ENCODE peak calls at places on chromosomes 7 and 10, in four cellular contexts. One of them, this sample, is unnamed. For H3K4me1, the result is how much of the 10 kb centered on the place peaks cover.

GRCh38 chr10:80493482-80494021 is 39.4 kb downstream of the TSPAN14 start:
- DNase-seq in IMR-90: no peak
- DNase-seq in H1: no peak
- DNase-seq in H9: no peak
- DNase-seq in this sample: no peak

GRCh38 chr10:24784923-24785322 is 61.2 kb upstream of the ARHGAP21 start:
- DNase-seq in IMR-90: no peak
- DNase-seq in H9: no peak
- DNase-seq in H1: no peak
- DNase-seq in this sample: no peak

GRCh38 chr7:16086743-16087142 is 334.6 kb downstream of the CRPPA start:
- DNase-seq in H1: no peak
- DNase-seq in IMR-90: no peak
- DNase-seq in H9: no peak
- DNase-seq in this sample: no peak

GRCh38 chr10:62582804-62583208 is 208.6 kb downstream of the ZNF365 start:
- DNase-seq in H9: no peak
- DNase-seq in IMR-90: peak
- DNase-seq in H1: no peak
- DNase-seq in this sample: no peak

GRCh38 chr7:45181991-45182855 is 24.6 kb downstream of the RAMP3 start:
- DNase-seq in H9: peak
- DNase-seq in H1: no peak
- DNase-seq in IMR-90: no peak
- DNase-seq in this sample: no peak

GRCh38 chr7:21169667-21170605 is 257.9 kb upstream of the SP4 start:
- DNase-seq in H1: peak
- DNase-seq in H9: peak
- DNase-seq in IMR-90: no peak
- DNase-seq in this sample: peak

GRCh38 chr10:72764151-72764550 is 72.2 kb downstream of the MCU start:
- DNase-seq in H9: no peak
- DNase-seq in IMR-90: peak
- DNase-seq in H1: no peak
- DNase-seq in this sample: no peak

GRCh38 chr10:26488344-26488743 is 50.2 kb downstream of the APBB1IP start:
- DNase-seq in IMR-90: no peak
- DNase-seq in H9: no peak
- DNase-seq in H1: no peak
- DNase-seq in this sample: no peak

GRCh38 chr7:11233871-11234270 is 260.2 kb downstream of the PHF14 start:
- DNase-seq in H1: no peak
- DNase-seq in IMR-90: no peak
- DNase-seq in H9: no peak
- DNase-seq in this sample: peak

GRCh38 chr10:95291634-95292039 is 834 bp upstream of the PDLIM1 start:
- DNase-seq in H9: no peak
- DNase-seq in IMR-90: no peak
- DNase-seq in H1: no peak
- DNase-seq in this sample: no peak

GRCh38 chr10:95289003-95289920 is 1.5 kb downstream of the PDLIM1 start:
- DNase-seq in H9: peak
- DNase-seq in H1: no peak
- DNase-seq in IMR-90: no peak
- DNase-seq in this sample: peak

GRCh38 chr10:95289921-95290421 is 832 bp downstream of the PDLIM1 start:
- DNase-seq in H9: no peak
- DNase-seq in IMR-90: no peak
- DNase-seq in H1: no peak
- DNase-seq in this sample: no peak

GRCh38 chr10:95290446-95290800 is 380 bp downstream of the PDLIM1 start:
- DNase-seq in H1: no peak
- DNase-seq in IMR-90: no peak
- DNase-seq in H9: no peak
- DNase-seq in this sample: no peak

DNA sequence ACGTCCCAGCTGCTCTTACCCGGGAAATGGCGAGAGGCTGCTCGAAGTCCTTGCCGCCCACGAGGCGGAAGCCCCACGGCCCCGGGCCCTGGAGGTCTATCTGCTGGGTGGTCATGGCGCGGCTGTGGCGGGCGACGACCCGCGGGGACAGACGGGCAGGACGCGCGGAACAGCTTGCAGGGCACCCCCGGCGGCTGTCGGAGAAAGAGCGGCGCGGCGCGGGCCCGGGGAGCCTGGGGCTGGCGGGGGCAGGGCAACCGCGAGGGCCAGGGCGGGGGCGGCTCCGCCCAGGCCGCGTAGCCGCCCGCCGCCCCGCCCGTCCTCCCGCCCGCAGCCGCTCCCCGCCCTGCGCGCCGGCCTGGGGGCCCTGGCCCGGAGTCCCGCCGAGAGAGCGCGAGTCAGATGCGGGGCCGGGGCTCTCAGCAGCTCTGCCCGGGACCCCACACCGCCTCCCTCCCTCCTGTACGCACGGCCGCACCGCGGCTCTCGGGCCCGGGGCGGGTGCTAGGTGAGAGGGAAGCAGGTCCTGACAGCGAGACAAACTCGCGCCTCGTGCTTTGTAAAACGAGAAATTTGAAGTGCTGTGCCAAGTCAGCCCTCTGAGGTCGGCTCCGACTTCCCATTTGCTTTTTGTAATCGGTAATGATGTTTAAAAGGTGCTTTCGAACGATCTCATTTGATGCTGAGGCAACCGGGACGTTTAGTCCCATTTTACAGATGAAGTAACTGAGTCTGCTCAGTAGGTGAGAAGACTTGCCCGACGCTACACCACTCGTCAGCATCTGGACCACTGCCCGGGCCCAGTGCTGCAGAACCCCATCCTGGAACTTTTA is at the start of gene PDLIM1:
- DNase-seq in IMR-90: peak
- DNase-seq in H9: peak
- DNase-seq in H1: no peak
- DNase-seq in this sample: peak
- H3K4me1 ChIP-seq in IMR-90: under half
- H3K4me1 ChIP-seq in H9: under half
- H3K4me1 ChIP-seq in H1: under half
- H3K4me1 ChIP-seq in this sample: under half

GRCh38 chr10:5598085-5598690 is 68.2 kb downstream of the ASB13 start:
- DNase-seq in H1: no peak
- DNase-seq in IMR-90: no peak
- DNase-seq in H9: no peak
- DNase-seq in this sample: no peak
- H3K56ac ChIP-seq in H1: no peak
- H3K56ac ChIP-seq in IMR-90: no peak
- H3K56ac ChIP-seq in H9: no peak
- H3K56ac ChIP-seq in this sample: no peak

DNA sequence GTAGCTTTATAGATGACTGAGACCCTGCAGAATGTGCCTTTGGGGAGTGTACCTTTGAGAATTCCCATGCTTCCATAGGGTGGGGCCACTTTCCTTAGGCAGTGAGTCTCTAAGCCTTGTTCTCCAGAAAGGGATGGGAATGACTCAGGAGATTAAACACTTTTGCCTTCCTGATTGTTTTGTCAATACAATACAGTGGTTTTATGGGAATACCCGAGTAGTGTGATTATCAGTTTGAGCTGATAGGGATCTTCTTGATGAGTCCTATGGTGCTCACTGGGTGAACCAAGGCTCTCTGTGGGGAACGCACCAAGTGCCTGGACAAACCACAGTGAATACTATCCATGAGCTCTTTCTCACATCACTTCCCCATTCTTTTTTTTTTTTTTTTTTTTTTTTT is 6.3 kb downstream of the MYOF start:
- DNase-seq in H9: no peak
- DNase-seq in IMR-90: peak
- DNase-seq in H1: no peak
- DNase-seq in this sample: peak
- H3K4me1 ChIP-seq in H9: under half
- H3K4me1 ChIP-seq in IMR-90: under half
- H3K4me1 ChIP-seq in H1: under half
- H3K4me1 ChIP-seq in this sample: under half

GRCh38 chr10:129954916-129955315 is 9.2 kb downstream of the EBF3 start:
- DNase-seq in IMR-90: no peak
- DNase-seq in H9: no peak
- DNase-seq in H1: no peak
- DNase-seq in this sample: no peak

GRCh38 chr10:129951841-129952240 is 12.2 kb downstream of the EBF3 start:
- DNase-seq in H1: no peak
- DNase-seq in IMR-90: no peak
- DNase-seq in H9: no peak
- DNase-seq in this sample: no peak

GRCh38 chr10:129955591-129956284 is 8.3 kb downstream of the EBF3 start:
- DNase-seq in IMR-90: no peak
- DNase-seq in H1: no peak
- DNase-seq in H9: no peak
- DNase-seq in this sample: no peak

GRCh38 chr10:129952771-129953489 is 11.1 kb downstream of the EBF3 start:
- DNase-seq in IMR-90: peak
- DNase-seq in H9: no peak
- DNase-seq in H1: no peak
- DNase-seq in this sample: no peak

GRCh38 chr10:129953541-129954031 is 10.5 kb downstream of the EBF3 start:
- DNase-seq in IMR-90: no peak
- DNase-seq in H9: no peak
- DNase-seq in H1: no peak
- DNase-seq in this sample: no peak
- H3K56ac ChIP-seq in IMR-90: no peak
- H3K56ac ChIP-seq in H9: no peak
- H3K56ac ChIP-seq in H1: no peak
- H3K56ac ChIP-seq in this sample: no peak